ENCODE peak calls at places on chromosomes 1 and 21, in five cellular contexts. One of them, this sample, is unnamed.

GRCh38 chr21:31282095-31282709 is 61.9 kb downstream of the TIAM1 start:
- DNase-seq in A549: no peak
- DNase-seq in Calu3: no peak
- DNase-seq in astrocyte of the spinal cord: peak; percentile 98
- DNase-seq in ovary: no peak
- DNase-seq in this sample: no peak

GRCh38 chr1:242435200-242435599 is 89.3 kb downstream of the PLD5 start:
- DNase-seq in A549: no peak
- DNase-seq in ovary: no peak
- DNase-seq in Calu3: no peak
- DNase-seq in astrocyte of the spinal cord: no peak
- DNase-seq in this sample: no peak

GRCh38 chr1:224517171-224517570 is 82.6 kb upstream of the WDR26 start:
- DNase-seq in Calu3: no peak
- DNase-seq in ovary: no peak
- DNase-seq in astrocyte of the spinal cord: peak; percentile 26
- DNase-seq in A549: no peak
- DNase-seq in this sample: no peak

GRCh38 chr1:203166192-203166940 is 9.3 kb downstream of the MYBPH start:
- DNase-seq in Calu3: peak; percentile 58
- DNase-seq in ovary: no peak
- DNase-seq in A549: peak; percentile 15
- DNase-seq in astrocyte of the spinal cord: no peak
- DNase-seq in this sample: no peak

GRCh38 chr1:78081980-78082860 is 36.5 kb downstream of the GIPC2 start:
- DNase-seq in A549: no peak
- DNase-seq in astrocyte of the spinal cord: peak; percentile 28
- DNase-seq in ovary: no peak
- DNase-seq in Calu3: no peak
- DNase-seq in this sample: no peak

GRCh38 chr1:234875953-234876814 is 252.5 kb downstream of the TOMM20 start:
- DNase-seq in Calu3: peak; percentile 42
- DNase-seq in A549: peak; percentile 75
- DNase-seq in ovary: no peak
- DNase-seq in astrocyte of the spinal cord: no peak
- DNase-seq in this sample: no peak

GRCh38 chr1:145872421-145872891 is 13.2 kb downstream of the ANKRD35 start:
- DNase-seq in Calu3: no peak
- DNase-seq in ovary: no peak
- DNase-seq in astrocyte of the spinal cord: peak; percentile 17
- DNase-seq in A549: no peak
- DNase-seq in this sample: no peak

GRCh38 chr1:167293057-167293456 is 72.4 kb downstream of the POU2F1 start:
- DNase-seq in ovary: no peak
- DNase-seq in Calu3: no peak
- DNase-seq in A549: no peak
- DNase-seq in astrocyte of the spinal cord: no peak
- DNase-seq in this sample: no peak

GRCh38 chr1:73604739-73605138 is 593.2 kb downstream of the LRRIQ3 start:
- DNase-seq in astrocyte of the spinal cord: peak; percentile 49
- DNase-seq in Calu3: no peak
- DNase-seq in A549: no peak
- DNase-seq in ovary: no peak
- DNase-seq in this sample: no peak

GRCh38 chr1:94709891-94710581 is 110.1 kb upstream of the SLC44A3 start:
- DNase-seq in A549: no peak
- DNase-seq in Calu3: no peak
- DNase-seq in astrocyte of the spinal cord: peak; percentile 44
- DNase-seq in ovary: no peak
- DNase-seq in this sample: no peak

GRCh38 chr1:167905182-167905581 is 8.8 kb downstream of the ADCY10 start:
- DNase-seq in ovary: no peak
- DNase-seq in Calu3: no peak
- DNase-seq in astrocyte of the spinal cord: peak; percentile 34
- DNase-seq in A549: no peak
- DNase-seq in this sample: no peak

GRCh38 chr21:46256501-46256994 is 28.0 kb upstream of the LSS start:
- DNase-seq in ovary: no peak
- DNase-seq in Calu3: no peak
- DNase-seq in A549: no peak
- DNase-seq in astrocyte of the spinal cord: no peak
- DNase-seq in this sample: no peak

GRCh38 chr1:245094954-245095353 is 59.8 kb upstream of the KIF26B start:
- DNase-seq in Calu3: no peak
- DNase-seq in astrocyte of the spinal cord: no peak
- DNase-seq in ovary: no peak
- DNase-seq in A549: no peak
- DNase-seq in this sample: peak; percentile 58

GRCh38 chr1:25799758-25800537 is at the start of gene SELENON:
- DNase-seq in A549: no peak
- DNase-seq in astrocyte of the spinal cord: peak; percentile 61
- DNase-seq in ovary: peak; percentile 79
- DNase-seq in Calu3: peak; percentile 32
- DNase-seq in this sample: no peak

GRCh38 chr1:10628685-10629084 is 153.9 kb downstream of the PEX14 start:
- DNase-seq in astrocyte of the spinal cord: peak; percentile 59
- DNase-seq in ovary: peak; percentile 89
- DNase-seq in Calu3: no peak
- DNase-seq in A549: no peak
- DNase-seq in this sample: no peak

GRCh38 chr1:204306076-204306475 is 53.7 kb downstream of the PLEKHA6 start:
- DNase-seq in astrocyte of the spinal cord: no peak
- DNase-seq in ovary: no peak
- DNase-seq in Calu3: no peak
- DNase-seq in A549: no peak
- DNase-seq in this sample: no peak

GRCh38 chr1:2110191-2110737 is 60.1 kb downstream of the PRKCZ start:
- DNase-seq in A549: no peak
- DNase-seq in ovary: no peak
- DNase-seq in Calu3: no peak
- DNase-seq in astrocyte of the spinal cord: no peak
- DNase-seq in this sample: no peak

GRCh38 chr21:31630062-31630711 is 29.3 kb upstream of the SOD1 start:
- DNase-seq in astrocyte of the spinal cord: peak; percentile 91
- DNase-seq in A549: peak; percentile 79
- DNase-seq in Calu3: peak; percentile 73
- DNase-seq in ovary: peak; percentile 22
- DNase-seq in this sample: no peak

GRCh38 chr1:44237721-44238457 is 24.6 kb downstream of the DMAP1 start:
- DNase-seq in Calu3: no peak
- DNase-seq in A549: no peak
- DNase-seq in astrocyte of the spinal cord: peak; percentile 34
- DNase-seq in ovary: no peak
- DNase-seq in this sample: peak; percentile 83

GRCh38 chr1:47180603-47181094 is 9.2 kb downstream of the PDZK1IP1 start:
- DNase-seq in A549: no peak
- DNase-seq in ovary: no peak
- DNase-seq in astrocyte of the spinal cord: no peak
- DNase-seq in Calu3: no peak
- DNase-seq in this sample: no peak

GRCh38 chr1:108079550-108079949 is 114.6 kb upstream of the VAV3 start:
- DNase-seq in A549: no peak
- DNase-seq in astrocyte of the spinal cord: no peak
- DNase-seq in Calu3: no peak
- DNase-seq in ovary: no peak
- DNase-seq in this sample: no peak

GRCh38 chr1:162030741-162031280 is 7.1 kb upstream of the OLFML2B start:
- DNase-seq in astrocyte of the spinal cord: no peak
- DNase-seq in ovary: no peak
- DNase-seq in Calu3: no peak
- DNase-seq in A549: no peak
- DNase-seq in this sample: no peak

GRCh38 chr1:23903754-23904153 is 9.4 kb downstream of the CNR2 start:
- DNase-seq in ovary: no peak
- DNase-seq in astrocyte of the spinal cord: no peak
- DNase-seq in A549: no peak
- DNase-seq in Calu3: no peak
- DNase-seq in this sample: no peak

GRCh38 chr1:236016083-236016482 is 48.8 kb downstream of the NID1 start:
- DNase-seq in Calu3: no peak
- DNase-seq in A549: no peak
- DNase-seq in astrocyte of the spinal cord: peak; percentile 78
- DNase-seq in ovary: peak; percentile 85
- DNase-seq in this sample: no peak

GRCh38 chr1:47175227-47175934 is 14.5 kb downstream of the PDZK1IP1 start:
- DNase-seq in A549: peak; percentile 59
- DNase-seq in astrocyte of the spinal cord: peak; percentile 51
- DNase-seq in ovary: no peak
- DNase-seq in Calu3: peak; percentile 78
- DNase-seq in this sample: peak; percentile 66

GRCh38 chr21:40049031-40049958 is 182.1 kb downstream of the PCP4 start:
- DNase-seq in Calu3: no peak
- DNase-seq in A549: no peak
- DNase-seq in ovary: no peak
- DNase-seq in astrocyte of the spinal cord: peak; percentile 83
- DNase-seq in this sample: no peak

GRCh38 chr1:110286564-110286963 is 52.6 kb upstream of the RBM15 start:
- DNase-seq in A549: no peak
- DNase-seq in ovary: no peak
- DNase-seq in Calu3: no peak
- DNase-seq in astrocyte of the spinal cord: no peak
- DNase-seq in this sample: no peak

GRCh38 chr1:45012639-45013278 is 705 bp downstream of the UROD start:
- DNase-seq in Calu3: peak; percentile 57
- DNase-seq in astrocyte of the spinal cord: peak; percentile 59
- DNase-seq in A549: no peak
- DNase-seq in ovary: peak; percentile 84
- DNase-seq in this sample: no peak

GRCh38 chr1:159996653-159997052 is 35.1 kb downstream of the PIGM start:
- DNase-seq in Calu3: peak; percentile 16
- DNase-seq in A549: peak; percentile 57
- DNase-seq in astrocyte of the spinal cord: peak; percentile 91
- DNase-seq in ovary: no peak
- DNase-seq in this sample: no peak

GRCh38 chr1:17998889-17999288 is 108.7 kb upstream of the IGSF21 start:
- DNase-seq in ovary: no peak
- DNase-seq in A549: peak; percentile 31
- DNase-seq in astrocyte of the spinal cord: no peak
- DNase-seq in Calu3: peak; percentile 2
- DNase-seq in this sample: no peak
- TF ChIP-seq CTCF in ovary: no peak
- TF ChIP-seq CTCF in A549: peak; percentile 22
- TF ChIP-seq CTCF in astrocyte of the spinal cord: no peak
- TF ChIP-seq CTCF in Calu3: no peak
- TF ChIP-seq CTCF in this sample: peak; percentile 44

GRCh38 chr1:154747380-154747779 is 122.7 kb downstream of the KCNN3 start:
- DNase-seq in Calu3: no peak
- DNase-seq in ovary: no peak
- DNase-seq in A549: no peak
- DNase-seq in astrocyte of the spinal cord: no peak
- DNase-seq in this sample: no peak

GRCh38 chr1:154747841-154748766 is 122.0 kb downstream of the KCNN3 start:
- DNase-seq in Calu3: no peak
- DNase-seq in astrocyte of the spinal cord: peak; percentile 24
- DNase-seq in ovary: no peak
- DNase-seq in A549: no peak
- DNase-seq in this sample: no peak

GRCh38 chr1:154746620-154747299 is 123.3 kb downstream of the KCNN3 start:
- DNase-seq in ovary: no peak
- DNase-seq in astrocyte of the spinal cord: no peak
- DNase-seq in A549: no peak
- DNase-seq in Calu3: no peak
- DNase-seq in this sample: no peak

GRCh38 chr1:154750681-154751665 is 119.1 kb downstream of the KCNN3 start:
- DNase-seq in astrocyte of the spinal cord: no peak
- DNase-seq in A549: no peak
- DNase-seq in Calu3: no peak
- DNase-seq in ovary: no peak
- DNase-seq in this sample: no peak

DNA sequence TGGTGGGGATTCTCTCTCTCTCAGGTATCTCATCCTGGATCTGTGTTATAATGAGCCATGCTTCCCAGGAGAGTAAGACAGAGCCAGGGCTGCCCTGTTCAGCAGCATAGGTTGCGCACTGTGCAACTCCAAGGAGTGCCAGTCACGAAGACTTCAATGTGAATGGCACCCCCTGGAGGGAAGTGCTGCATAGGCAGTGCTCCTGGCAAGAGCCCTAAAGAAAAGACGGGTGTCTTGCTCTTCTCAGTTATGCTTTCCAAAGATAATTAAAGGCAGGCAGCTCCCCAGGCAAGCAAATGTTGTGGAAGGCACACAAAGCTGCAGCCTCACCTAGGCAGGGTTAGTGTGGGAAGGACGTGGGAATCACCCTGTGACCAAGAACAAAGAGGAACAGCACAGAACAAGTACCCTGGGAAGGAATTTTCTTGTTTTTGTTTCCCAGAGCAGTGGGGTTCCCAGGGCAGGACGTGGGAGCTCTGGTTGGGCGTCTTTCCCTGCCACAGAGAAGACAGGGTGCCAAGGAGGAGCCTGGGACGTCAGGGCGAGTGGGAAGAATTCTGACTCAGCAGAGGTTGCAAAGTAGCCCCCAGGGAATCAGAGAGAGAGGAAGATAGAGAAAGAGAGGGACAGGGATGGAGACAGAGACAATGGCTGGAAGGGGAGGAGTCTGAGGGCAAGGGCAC is 120.9 kb downstream of the KCNN3 start:
- DNase-seq in A549: peak; percentile 67
- DNase-seq in astrocyte of the spinal cord: peak; percentile 36
- DNase-seq in Calu3: peak; percentile 68
- DNase-seq in ovary: no peak
- DNase-seq in this sample: no peak
- TF ChIP-seq CTCF in A549: peak; percentile 50
- TF ChIP-seq CTCF in astrocyte of the spinal cord: peak; percentile 51
- TF ChIP-seq CTCF in Calu3: no peak
- TF ChIP-seq CTCF in ovary: no peak
- TF ChIP-seq CTCF in this sample: peak; percentile 51

GRCh38 chr1:8551613-8552093 is 233.7 kb downstream of the SLC45A1 start:
- DNase-seq in A549: no peak
- DNase-seq in astrocyte of the spinal cord: no peak
- DNase-seq in ovary: no peak
- DNase-seq in Calu3: no peak
- DNase-seq in this sample: no peak
- TF ChIP-seq CTCF in A549: no peak
- TF ChIP-seq CTCF in astrocyte of the spinal cord: no peak
- TF ChIP-seq CTCF in ovary: no peak
- TF ChIP-seq CTCF in Calu3: no peak
- TF ChIP-seq CTCF in this sample: no peak

DNA sequence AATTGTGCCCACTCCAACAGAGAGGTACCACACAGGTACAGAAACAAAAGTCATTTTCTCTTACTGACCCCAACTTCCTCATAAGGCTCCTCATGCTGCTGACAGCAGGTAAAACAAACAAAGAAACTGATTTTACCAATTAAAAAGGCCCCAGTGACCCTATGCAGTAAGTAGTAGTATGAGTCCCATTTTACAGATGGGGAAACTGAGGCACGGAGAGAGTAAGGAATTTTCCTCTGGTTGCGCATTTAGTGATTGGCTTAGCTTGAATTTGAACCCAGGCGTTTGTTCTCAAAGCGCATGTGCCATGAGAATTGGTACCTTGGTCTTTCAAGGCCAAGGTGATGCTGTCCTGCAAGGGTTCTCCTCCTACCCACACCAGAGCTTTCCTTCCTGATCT is 66.1 kb upstream of the ZBTB40 start:
- DNase-seq in Calu3: no peak
- DNase-seq in ovary: no peak
- DNase-seq in A549: no peak
- DNase-seq in astrocyte of the spinal cord: no peak
- DNase-seq in this sample: no peak
- TF ChIP-seq CTCF in Calu3: no peak
- TF ChIP-seq CTCF in ovary: no peak
- TF ChIP-seq CTCF in A549: no peak
- TF ChIP-seq CTCF in astrocyte of the spinal cord: no peak
- TF ChIP-seq CTCF in this sample: no peak

This sample was measured in type B pancreatic cell.